ENCODE peak calls at places on chromosomes 12 and 14, in five cellular contexts. N is Peyer's patch, M is tibial artery, Z is heart left ventricle, C is upper lobe of left lung. S is an unnamed sample.

GRCh38 chr12:7060353-7060954 is at the start of gene C1S:
- DNase-seq in C (peak), Z (peak), M (peak), N (peak), S (no peak)

GRCh38 chr14:30681752-30682355 is 59.7 kb downstream of the SCFD1 start:
- DNase-seq in N (no peak), M (no peak), Z (no peak), C (no peak), S (peak)

GRCh38 chr14:68549057-68549421 is 243.8 kb downstream of the ZFP36L1 start:
- DNase-seq in N (no peak), M (no peak), C (no peak), Z (no peak), S (no peak)

GRCh38 chr14:71636820-71637471 is 295.3 kb upstream of the RGS6 start:
- DNase-seq in N (no peak), M (no peak), Z (no peak), C (no peak), S (no peak)

GRCh38 chr12:49974677-49975369 is 2.1 kb downstream of the AQP6 start:
- DNase-seq in N (no peak), Z (no peak), C (peak), M (no peak), S (no peak)

GRCh38 chr12:40224439-40225291 is at the start of gene LRRK2:
- DNase-seq in M (peak), C (peak), Z (peak), N (peak), S (peak)

GRCh38 chr12:50732591-50732990 is 31.3 kb upstream of the ATF1 start:
- DNase-seq in N (no peak), M (no peak), Z (no peak), C (no peak), S (peak)

GRCh38 chr14:20988717-20989116 is 1.1 kb upstream of the METTL17 start:
- DNase-seq in M (no peak), C (no peak), N (no peak), Z (no peak), S (no peak)

GRCh38 chr14:89912667-89913211 is 41.8 kb downstream of the EFCAB11 start:
- DNase-seq in C (no peak), Z (no peak), M (peak), N (no peak), S (no peak)

GRCh38 chr14:53709381-53709780 is 247.2 kb downstream of the BMP4 start:
- DNase-seq in N (no peak), M (no peak), C (no peak), Z (no peak), S (no peak)

GRCh38 chr14:104302794-104303405 is 164.5 kb downstream of the KIF26A start:
- DNase-seq in M (no peak), Z (no peak), C (no peak), N (no peak), S (no peak)

GRCh38 chr14:104393898-104394605 is 185.5 kb upstream of the C14orf180 start:
- DNase-seq in Z (peak), C (peak), N (peak), M (peak), S (peak)

GRCh38 chr14:101226265-101226602 is 322.7 kb upstream of the RTL1 start:
- DNase-seq in C (no peak), M (no peak), N (no peak), Z (no peak), S (no peak)

GRCh38 chr14:28356819-28357218 is 409.8 kb upstream of the FOXG1 start:
- DNase-seq in C (no peak), Z (no peak), M (no peak), N (no peak), S (no peak)

GRCh38 chr12:131901431-131902331 is 7.3 kb downstream of the ULK1 start:
- DNase-seq in C (no peak), M (no peak), N (no peak), Z (peak), S (no peak)

GRCh38 chr14:90382491-90383125 is 14.2 kb upstream of the CALM1 start:
- DNase-seq in Z (peak), N (peak), C (no peak), M (peak), S (peak)

GRCh38 chr14:39396448-39396847 is 35.8 kb downstream of the FBXO33 start:
- DNase-seq in C (no peak), M (no peak), N (no peak), Z (no peak), S (peak)

DNA sequence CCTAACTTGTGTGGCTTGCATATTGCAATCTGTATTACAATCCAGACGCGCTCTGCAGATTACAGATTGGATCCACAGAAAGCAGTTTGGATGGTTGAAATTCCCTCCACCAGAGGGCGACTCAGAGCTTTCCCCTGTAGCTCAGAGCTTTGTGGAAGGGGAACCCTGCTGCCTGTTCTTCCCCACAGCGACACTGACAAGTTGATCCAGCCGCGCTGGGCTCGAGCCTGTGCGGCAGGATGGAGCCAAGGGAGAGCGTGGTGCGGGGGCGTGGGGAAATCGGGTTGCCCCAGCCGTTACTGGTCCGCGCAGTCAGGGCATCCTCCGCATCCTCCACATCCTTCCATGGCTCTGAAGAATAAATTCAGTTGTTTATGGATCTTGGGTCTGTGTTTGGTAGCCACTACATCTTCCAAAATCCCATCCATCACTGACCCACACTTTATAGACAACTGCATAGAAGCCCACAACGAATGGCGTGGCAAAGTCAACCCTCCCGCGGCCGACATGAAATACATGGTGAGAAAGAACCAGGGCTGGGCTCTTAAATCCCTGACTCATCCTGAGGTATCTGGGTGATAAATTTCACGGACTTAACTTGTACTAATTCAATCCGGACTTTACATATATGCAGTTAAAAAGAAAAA is at the start of gene GLIPR1L1:
- DNase-seq in N (peak), Z (peak), C (peak), M (peak), S (peak)
- H3K4me3 ChIP-seq in N (no peak), Z (peak), C (peak), M (peak), S (peak)

GRCh38 chr12:106246891-106247730 is 709 bp downstream of the CKAP4 start:
- DNase-seq in Z (peak), C (peak), N (peak), M (peak), S (peak)

GRCh38 chr12:106247731-106248176 is at the start of gene CKAP4:
- DNase-seq in C (peak), N (peak), Z (peak), M (peak), S (peak)

GRCh38 chr12:106248177-106248848 is 493 bp upstream of the CKAP4 start:
- DNase-seq in N (peak), M (peak), Z (peak), C (no peak), S (peak)

GRCh38 chr12:106243620-106244019 is 4.2 kb downstream of the CKAP4 start:
- DNase-seq in C (no peak), M (no peak), Z (no peak), N (no peak), S (no peak)

GRCh38 chr12:106245767-106246166 is 2.1 kb downstream of the CKAP4 start:
- DNase-seq in Z (peak), N (peak), C (peak), M (peak), S (no peak)
- H3K4me3 ChIP-seq in Z (peak), N (no peak), C (peak), M (peak), S (no peak)

GRCh38 chr12:124283326-124283725 is 11.6 kb upstream of the RFLNA start:
- DNase-seq in Z (no peak), C (no peak), N (no peak), M (no peak), S (no peak)
- H3K4me3 ChIP-seq in Z (no peak), C (no peak), N (no peak), M (no peak), S (no peak)

DNA sequence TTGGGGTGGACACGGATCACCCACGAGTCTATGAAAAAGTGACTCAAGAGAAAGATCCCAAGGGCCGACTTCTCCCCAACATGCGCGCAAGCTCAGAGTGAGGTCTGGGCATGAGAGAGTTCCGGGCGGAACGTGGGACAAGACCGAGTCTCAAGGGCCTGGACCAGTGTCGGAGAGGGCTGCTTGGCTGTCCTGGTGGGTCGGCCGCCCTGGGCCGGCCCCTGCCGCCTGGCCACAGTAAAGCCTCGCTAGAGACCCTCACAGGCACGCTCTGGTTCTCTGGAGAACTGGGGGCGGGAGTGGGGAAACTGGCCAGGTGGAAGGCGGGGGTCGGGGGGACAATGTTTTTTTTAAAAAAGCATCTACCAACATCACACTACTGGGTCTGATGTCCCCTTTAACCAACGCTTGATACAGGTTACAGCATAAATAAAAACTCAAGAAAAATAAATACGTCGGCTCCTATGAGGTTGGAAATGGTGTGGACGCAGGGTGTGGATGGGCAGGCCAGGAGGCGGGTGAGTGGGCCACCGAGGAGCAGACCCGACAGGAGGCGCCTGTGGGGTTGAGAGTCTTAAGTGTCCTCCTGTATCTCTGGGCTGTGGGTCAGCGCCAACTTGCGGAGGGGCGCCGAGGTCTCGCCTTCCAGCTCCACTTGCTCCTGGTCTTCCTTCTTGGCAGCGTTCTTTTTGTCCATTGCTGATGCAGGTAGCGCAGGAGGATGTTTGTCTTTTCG is 74.7 kb downstream of the KLHL28 start:
- DNase-seq in N (no peak), Z (no peak), M (no peak), C (peak), S (no peak)
- H3K4me3 ChIP-seq in N (no peak), Z (no peak), M (no peak), C (no peak), S (no peak)

GRCh38 chr14:76762617-76763361 is 1.5 kb downstream of the VASH1 start:
- DNase-seq in C (peak), M (peak), Z (no peak), N (peak), S (no peak)
- H3K4me3 ChIP-seq in C (peak), M (peak), Z (peak), N (peak), S (no peak)

DNA sequence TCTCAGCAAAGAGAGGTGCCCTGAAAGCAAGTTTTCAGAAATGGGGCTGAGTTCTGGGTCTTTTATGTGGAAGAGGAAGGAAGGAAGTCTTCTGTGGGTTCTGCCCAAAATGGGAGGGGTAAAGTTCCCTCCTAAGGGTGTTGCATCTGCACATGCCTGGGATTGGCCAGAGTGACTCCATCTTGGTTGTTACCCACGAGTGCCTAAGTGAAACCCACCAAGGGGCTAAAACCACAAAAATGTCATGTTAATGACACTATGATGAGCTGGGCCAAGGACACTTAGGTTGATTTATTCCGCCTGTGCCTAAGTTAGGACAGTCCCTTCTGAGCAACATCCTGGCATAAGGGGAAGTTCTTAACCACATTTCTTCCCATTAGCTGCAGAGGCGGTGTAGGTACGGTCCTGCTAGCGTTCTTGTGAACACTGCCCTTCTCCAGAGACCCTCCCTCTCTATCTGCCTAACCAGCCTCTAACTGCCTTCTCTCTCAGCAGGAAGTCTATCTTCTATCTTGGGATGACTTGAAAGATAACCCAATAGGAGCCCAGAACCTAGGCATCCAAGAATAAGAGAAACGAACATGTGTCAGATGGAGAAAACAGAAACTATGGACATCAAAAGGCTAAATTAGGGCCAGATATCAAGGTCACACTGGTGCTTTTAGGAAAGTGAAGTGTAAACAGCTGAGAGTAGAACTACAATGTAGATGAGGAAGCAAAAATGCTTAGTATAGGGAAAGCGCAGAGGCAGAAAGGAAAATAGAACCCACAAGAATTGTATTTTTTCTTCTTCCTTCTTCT is 104.1 kb upstream of the AMN1 start:
- DNase-seq in N (peak), C (no peak), Z (peak), M (no peak), S (peak)
- H3K4me3 ChIP-seq in N (no peak), C (no peak), Z (no peak), M (no peak), S (no peak)

DNA sequence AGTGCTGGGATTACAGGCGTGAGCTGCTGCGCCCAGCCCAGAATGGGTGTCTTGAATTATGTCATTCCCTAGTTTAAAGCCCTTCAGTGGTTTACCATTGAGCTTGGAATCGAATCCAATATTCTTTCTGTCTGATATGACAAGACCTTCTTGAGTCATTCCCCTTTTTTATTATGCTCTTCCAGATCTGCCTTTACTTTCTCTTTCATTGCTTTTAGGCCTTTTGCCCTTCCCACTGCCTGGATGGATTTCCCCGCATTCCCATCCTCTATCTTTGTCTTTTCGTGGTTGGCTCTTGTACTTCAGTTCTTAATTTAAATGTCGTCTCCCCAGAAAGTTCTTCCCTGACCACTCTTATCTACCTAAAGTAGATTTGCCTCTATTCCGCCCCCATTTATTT is 1.6 kb downstream of the TRAFD1 start:
- DNase-seq in Z (no peak), M (no peak), N (no peak), C (no peak), S (no peak)
- H3K4me3 ChIP-seq in Z (peak), M (peak), N (no peak), C (no peak), S (no peak)

GRCh38 chr12:32159381-32159780 is 52.7 kb downstream of the BICD1 start:
- DNase-seq in Z (no peak), N (no peak), M (no peak), C (no peak), S (no peak)

GRCh38 chr12:32158525-32158924 is 51.9 kb downstream of the BICD1 start:
- DNase-seq in M (no peak), Z (no peak), C (no peak), N (no peak), S (no peak)

GRCh38 chr12:32155041-32155440 is 48.4 kb downstream of the BICD1 start:
- DNase-seq in C (no peak), Z (no peak), M (no peak), N (no peak), S (no peak)

GRCh38 chr12:32159925-32160324 is 53.3 kb downstream of the BICD1 start:
- DNase-seq in C (no peak), N (no peak), Z (no peak), M (no peak), S (no peak)

DNA sequence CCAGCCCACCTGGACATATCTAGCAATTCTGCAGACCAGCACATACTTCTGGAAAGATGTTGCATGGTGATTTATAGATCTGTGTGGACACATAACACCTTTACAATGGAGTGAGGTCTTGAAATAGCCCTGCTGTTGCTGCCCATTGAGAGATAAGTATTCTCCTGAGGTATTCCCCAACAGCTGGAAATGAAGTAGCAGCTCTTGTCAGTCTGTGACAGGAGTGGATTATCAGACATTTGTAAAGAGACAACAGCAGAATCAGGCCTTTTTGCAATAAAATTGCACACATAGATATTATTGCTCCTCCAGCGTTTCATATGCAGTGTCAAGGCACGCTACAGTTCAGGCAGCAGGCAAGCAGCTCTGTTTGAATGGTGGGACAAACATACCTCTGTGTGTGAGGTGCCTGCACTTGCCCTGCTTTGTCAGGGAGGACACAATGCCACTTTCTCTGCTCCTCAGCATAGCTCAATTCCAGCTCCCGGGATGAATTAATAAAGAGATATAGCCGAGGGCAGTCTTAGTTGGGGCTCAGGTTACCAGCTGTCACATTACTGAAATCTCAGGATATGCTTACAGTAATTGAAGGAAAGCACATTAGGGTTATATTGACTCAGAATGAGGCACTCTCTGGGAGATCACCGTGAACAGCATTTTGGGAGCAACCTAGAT is 49.4 kb downstream of the BICD1 start:
- DNase-seq in N (no peak), C (no peak), M (no peak), Z (no peak), S (no peak)
- H3K4me3 ChIP-seq in N (no peak), C (no peak), M (no peak), Z (no peak), S (no peak)

DNA sequence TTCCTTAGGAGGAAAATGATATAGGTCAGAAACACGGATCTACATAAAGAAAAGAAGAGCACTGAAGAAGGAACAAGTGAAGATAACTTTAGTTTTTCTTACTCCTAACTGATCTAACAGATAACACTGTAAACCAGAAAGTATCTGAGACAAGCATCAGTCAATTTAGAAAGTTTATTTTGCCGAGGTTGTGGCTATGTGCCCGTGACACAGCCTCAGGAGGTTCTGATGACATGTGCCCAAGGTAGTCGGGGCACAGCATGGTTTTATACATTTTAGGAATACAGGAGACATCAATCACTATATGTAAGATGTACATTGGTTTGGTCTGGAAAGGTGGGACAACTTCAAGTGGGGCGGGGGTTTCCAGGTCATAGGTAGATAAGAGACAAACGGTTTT is 23.0 kb downstream of the SAMD15 start:
- DNase-seq in M (no peak), C (no peak), N (no peak), Z (no peak), S (no peak)
- H3K4me3 ChIP-seq in M (no peak), C (no peak), N (no peak), Z (no peak), S (no peak)

S was measured in NB4.